ENCODE peak calls at places on chromosome 5, in four cellular contexts. E, P, H and I are unnamed samples.

GRCh38 chr5:180333661-180334060 is 19.5 kb downstream of the GFPT2 start:
- DNase-seq in E (no peak), P (no peak), H (peak; percentile 90), I (no peak)

GRCh38 chr5:181107699-181108098 is 23.3 kb downstream of the OR2V1 start:
- DNase-seq in E (no peak), P (no peak), H (no peak), I (no peak)

GRCh38 chr5:172983542-172984243 is at the start of gene ATP6V0E1:
- DNase-seq in E (peak; percentile 98), P (peak; percentile 97), H (peak; percentile 98), I (peak; percentile 99)

GRCh38 chr5:159101689-159102088 is 2.0 kb upstream of the EBF1 start:
- DNase-seq in E (no peak), P (no peak), H (peak; percentile 16), I (no peak)

GRCh38 chr5:158382473-158382872 is 523.5 kb upstream of the CLINT1 start:
- DNase-seq in E (no peak), P (peak; percentile 89), H (peak; percentile 98), I (no peak)

GRCh38 chr5:173196133-173196952 is 38.7 kb downstream of the NKX2-5 start:
- DNase-seq in E (no peak), P (no peak), H (no peak), I (no peak)

GRCh38 chr5:74945561-74946165 is 79.5 kb upstream of the FAM169A start:
- DNase-seq in E (no peak), P (no peak), H (peak; percentile 66), I (no peak)

GRCh38 chr5:122584411-122585110 is 190.3 kb upstream of the SNX2 start:
- DNase-seq in E (no peak), P (no peak), H (peak; percentile 5), I (no peak)

GRCh38 chr5:95995947-95996489 is 34.4 kb upstream of the ELL2 start:
- DNase-seq in E (no peak), P (no peak), H (no peak), I (no peak)

GRCh38 chr5:41772785-41773442 is 97.3 kb downstream of the OXCT1 start:
- DNase-seq in E (no peak), P (no peak), H (no peak), I (no peak)

GRCh38 chr5:38757451-38758245 is 88.2 kb upstream of the OSMR start:
- DNase-seq in E (no peak), P (no peak), H (peak; percentile 30), I (no peak)

GRCh38 chr5:58595952-58596351 is 13.1 kb downstream of the RAB3C start:
- DNase-seq in E (no peak), P (no peak), H (no peak), I (no peak)

GRCh38 chr5:118088448-118088847 is 899.9 kb downstream of the DTWD2 start:
- DNase-seq in E (no peak), P (no peak), H (no peak), I (no peak)

GRCh38 chr5:67166460-67166871 is 30.1 kb downstream of the CD180 start:
- DNase-seq in E (peak; percentile 63), P (peak; percentile 76), H (no peak), I (no peak)

GRCh38 chr5:173710528-173710927 is 94.1 kb upstream of the BOD1 start:
- DNase-seq in E (no peak), P (no peak), H (no peak), I (no peak)

GRCh38 chr5:58258984-58259684 is 200.8 kb downstream of the PLK2 start:
- DNase-seq in E (no peak), P (no peak), H (no peak), I (no peak)

GRCh38 chr5:115160975-115161475 is 8.7 kb downstream of the TRIM36 start:
- DNase-seq in E (no peak), P (no peak), H (no peak), I (no peak)

GRCh38 chr5:68803881-68804319 is 289.9 kb upstream of the SLC30A5 start:
- DNase-seq in E (no peak), P (no peak), H (no peak), I (no peak)

GRCh38 chr5:163914911-163915310 is 409.5 kb downstream of the MAT2B start:
- DNase-seq in E (no peak), P (no peak), H (no peak), I (no peak)

GRCh38 chr5:110371725-110372041 is 354.8 kb downstream of the TMEM232 start:
- DNase-seq in E (no peak), P (no peak), H (no peak), I (no peak)

GRCh38 chr5:167011196-167011595 is 1280.2 kb upstream of the WWC1 start:
- DNase-seq in E (no peak), P (no peak), H (no peak), I (no peak)

GRCh38 chr5:157295247-157295646 is 29.3 kb downstream of the CYFIP2 start:
- DNase-seq in E (no peak), P (no peak), H (no peak), I (no peak)

GRCh38 chr5:15529821-15530220 is 29.8 kb downstream of the FBXL7 start:
- DNase-seq in E (no peak), P (no peak), H (no peak), I (no peak)

GRCh38 chr5:39547548-39548154 is 122.9 kb upstream of the DAB2 start:
- DNase-seq in E (no peak), P (no peak), H (peak; percentile 78), I (peak; percentile 25)

GRCh38 chr5:169272731-169273401 is 28.1 kb downstream of the SLIT3 start:
- DNase-seq in E (no peak), P (no peak), H (no peak), I (peak; percentile 48)

GRCh38 chr5:166091931-166092330 is 2199.5 kb upstream of the WWC1 start:
- DNase-seq in E (no peak), P (no peak), H (no peak), I (no peak)

GRCh38 chr5:65199988-65200668 is 281.6 kb downstream of the ADAMTS6 start:
- DNase-seq in E (no peak), P (no peak), H (peak; percentile 82), I (no peak)

GRCh38 chr5:125654392-125654791 is 768.8 kb upstream of the GRAMD2B start:
- DNase-seq in E (no peak), P (no peak), H (no peak), I (no peak)

GRCh38 chr5:36396640-36397039 is 94.9 kb upstream of the RANBP3L start:
- DNase-seq in E (no peak), P (no peak), H (peak; percentile 47), I (no peak)

GRCh38 chr5:40089269-40089668 is 590.4 kb upstream of the PTGER4 start:
- DNase-seq in E (no peak), P (no peak), H (peak; percentile 6), I (no peak)

GRCh38 chr5:5246736-5247135 is 106.6 kb downstream of the ADAMTS16 start:
- DNase-seq in E (no peak), P (no peak), H (no peak), I (no peak)

GRCh38 chr5:128290152-128290858 is 206.7 kb downstream of the SLC12A2 start:
- DNase-seq in E (no peak), P (no peak), H (peak; percentile 33), I (no peak)

GRCh38 chr5:142108432-142109355 is at the start of gene NDFIP1:
- DNase-seq in E (peak; percentile 89), P (peak; percentile 79), H (peak; percentile 94), I (peak; percentile 88)
- TF ChIP-seq CTCF in E (no peak), P (no peak), H (no peak), I (no peak)

GRCh38 chr5:120447706-120448239 is 16.3 kb upstream of the PRR16 start:
- DNase-seq in E (no peak), P (no peak), H (peak; percentile 39), I (no peak)
- TF ChIP-seq CTCF in E (no peak), P (no peak), H (no peak), I (no peak)

GRCh38 chr5:178590924-178591423 is 781 bp upstream of the COL23A1 start:
- DNase-seq in E (no peak), P (no peak), H (peak; percentile 47), I (no peak)
- TF ChIP-seq CTCF in E (no peak), P (no peak), H (no peak), I (no peak)

DNA sequence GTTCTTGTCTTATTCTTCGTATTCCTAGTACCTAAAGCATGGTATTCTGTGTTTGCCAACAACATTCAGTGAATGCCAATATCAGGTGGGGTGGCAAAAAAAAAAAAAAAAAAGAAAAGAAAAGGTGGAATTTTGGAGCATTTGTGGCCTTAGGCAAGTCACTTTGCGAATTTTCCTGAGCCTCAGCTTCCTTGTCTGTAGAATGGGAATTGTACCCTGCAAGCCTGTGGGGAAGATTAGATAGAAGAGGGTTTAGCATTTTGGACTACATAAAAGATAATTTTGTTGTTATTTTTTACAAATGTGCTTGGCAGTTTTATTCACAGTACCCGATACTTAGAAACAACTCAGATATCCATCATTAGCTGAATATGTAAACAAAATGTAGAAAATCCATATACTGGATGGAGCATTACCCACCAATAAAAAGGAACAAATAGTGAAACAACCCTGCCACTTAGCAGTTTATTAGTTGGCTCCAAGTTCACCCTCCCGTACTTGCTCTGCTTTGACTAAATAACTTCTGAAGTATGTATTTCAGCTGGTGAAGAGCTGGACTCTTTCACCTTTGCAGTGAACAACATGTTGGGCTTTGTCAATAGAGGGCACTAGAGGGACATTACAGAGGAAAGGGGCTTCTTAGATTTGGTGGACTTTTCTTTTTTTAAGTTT is 13.6 kb downstream of the UBE2D2 start:
- DNase-seq in E (no peak), P (no peak), H (peak; percentile 63), I (no peak)
- TF ChIP-seq CTCF in E (no peak), P (peak; percentile 33), H (peak; percentile 80), I (peak; percentile 54)

DNA sequence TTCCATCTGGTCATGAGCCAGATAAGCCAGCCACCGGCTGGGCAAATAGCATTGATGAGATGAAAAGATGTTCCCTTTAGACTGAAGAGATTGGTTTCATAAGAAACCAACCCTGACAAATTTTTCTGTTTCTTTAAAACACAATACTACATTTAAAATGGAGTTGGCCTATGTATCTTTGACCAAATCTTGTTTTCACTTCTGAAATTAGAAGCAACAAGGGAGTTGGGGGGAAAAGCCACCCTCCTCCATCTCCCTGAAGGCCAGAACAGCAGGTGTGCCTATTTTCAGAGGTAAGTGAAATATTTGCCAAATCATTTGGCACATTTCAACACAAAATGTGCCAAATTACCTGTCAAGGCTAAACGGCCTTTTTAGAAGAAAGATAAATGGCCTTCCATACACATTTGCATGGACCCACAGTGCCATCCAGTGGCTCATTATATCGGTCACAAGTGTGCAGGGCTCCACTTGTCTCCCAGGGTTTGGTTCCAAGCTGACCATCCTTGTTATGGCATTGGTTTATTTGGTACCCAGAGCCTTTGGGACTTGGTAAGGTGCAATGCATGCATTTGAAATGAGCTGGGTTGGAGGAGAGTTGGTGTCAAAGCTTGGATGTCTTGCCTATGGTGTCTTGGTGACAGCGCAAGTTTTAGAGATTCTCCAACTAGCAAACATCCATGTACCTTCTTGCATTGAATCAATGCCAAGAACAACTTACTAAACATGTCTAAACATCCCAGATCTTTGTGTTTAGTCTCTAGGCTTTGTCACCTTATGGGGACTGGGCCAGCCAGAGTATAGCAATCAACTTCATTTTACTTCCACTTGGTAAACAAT is 372.0 kb upstream of the KIF2A start:
- DNase-seq in E (peak; percentile 58), P (no peak), H (peak; percentile 65), I (peak; percentile 56)
- TF ChIP-seq CTCF in E (no peak), P (no peak), H (peak; percentile 48), I (peak; percentile 77)

DNA sequence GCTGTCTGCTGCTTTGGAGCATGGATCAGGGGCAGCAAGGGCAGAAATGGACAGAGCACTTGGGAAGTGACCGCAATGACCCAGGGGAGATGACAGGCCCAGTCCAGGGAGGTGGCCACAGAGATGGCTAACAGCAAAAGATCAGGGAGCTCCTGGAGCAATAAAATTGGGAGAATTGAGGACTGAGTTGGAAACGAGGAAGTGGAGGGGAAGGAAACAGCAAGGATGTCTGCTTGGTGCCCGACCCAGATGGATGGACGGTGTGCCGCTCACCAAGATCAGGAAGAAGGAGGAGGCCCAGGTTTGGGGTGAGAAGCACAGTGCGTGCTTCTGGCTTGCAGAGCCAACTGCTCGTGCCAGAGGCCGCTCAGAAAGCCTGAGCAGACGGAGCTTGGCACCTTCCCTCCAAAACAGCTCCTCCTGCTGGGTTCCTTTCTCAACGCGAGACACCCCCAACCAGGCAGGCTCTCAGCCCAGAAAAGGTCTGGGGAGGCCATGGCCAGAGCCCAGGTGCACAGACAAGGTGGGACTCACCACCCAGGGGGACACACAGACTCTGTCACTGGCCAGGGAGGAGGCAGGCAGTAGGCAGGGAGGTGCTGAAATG is 1.7 kb upstream of the SLC34A1 start:
- DNase-seq in E (peak; percentile 71), P (no peak), H (peak; percentile 66), I (no peak)
- TF ChIP-seq CTCF in E (no peak), P (no peak), H (peak; percentile 35), I (no peak)